ENCODE peak calls at places on chromosome 17, in nine cellular contexts. E is stimulated activated CD8-positive, alpha-beta memory T cell treated with anti-CD3 and anti-CD28 coated beads, Interleukin-7, amount 100 ng/mL, for 24 hours; J is EH; W is NCI-H2081; B is T-cell; O is NCI-H774; L is aorta; U is HEK293T; I is hepatocyte. R is an unnamed sample.

GRCh38 chr17:38604479-38605229 is 1.1 kb downstream of the SRCIN1 start:
- DNase-seq in J (no peak), U (no peak), O (no peak), L (no peak), I (peak), B (no peak), W (no peak), E (no peak), R (no peak)

GRCh38 chr17:60345233-60345632 is 46.7 kb downstream of the USP32 start:
- DNase-seq in U (peak), W (no peak), E (no peak), O (no peak), J (no peak), L (no peak), I (no peak), B (no peak), R (no peak)

GRCh38 chr17:6668219-6668618 is 16.7 kb downstream of the C17orf100 start:
- DNase-seq in W (no peak), L (no peak), O (no peak), U (no peak), B (no peak), I (no peak), E (no peak), J (no peak), R (no peak)

GRCh38 chr17:263773-264172 is 82.3 kb upstream of the DOC2B start:
- DNase-seq in W (no peak), I (no peak), L (peak), J (no peak), O (no peak), B (no peak), U (no peak), E (no peak), R (no peak)

GRCh38 chr17:28219771-28220170 is 99.2 kb upstream of the TMEM97 start:
- DNase-seq in U (no peak), O (no peak), L (peak), I (no peak), E (no peak), J (peak), B (no peak), W (no peak), R (no peak)

GRCh38 chr17:5200360-5200759 is 8.7 kb upstream of the ZNF594 start:
- DNase-seq in I (no peak), J (no peak), E (no peak), L (no peak), O (no peak), U (no peak), W (no peak), B (no peak), R (no peak)

GRCh38 chr17:58330997-58331814 is 2.6 kb upstream of the TSPOAP1 start:
- DNase-seq in O (no peak), J (no peak), L (peak), B (peak), U (no peak), E (no peak), W (no peak), I (no peak), R (no peak)

GRCh38 chr17:67203818-67204217 is 41.2 kb downstream of the HELZ start:
- DNase-seq in U (no peak), O (no peak), J (no peak), B (no peak), L (no peak), I (no peak), E (no peak), W (no peak), R (no peak)

GRCh38 chr17:27977751-27978688 is 64.5 kb upstream of the NLK start:
- DNase-seq in U (no peak), B (no peak), W (no peak), L (no peak), E (no peak), I (no peak), O (no peak), J (no peak), R (no peak)

GRCh38 chr17:7557825-7558543 is 566 bp upstream of the TNFSF13 start:
- DNase-seq in I (peak), L (peak), J (peak), B (no peak), W (peak), U (no peak), E (no peak), O (peak), R (no peak)

GRCh38 chr17:80259642-80260535 is 763 bp upstream of the RNF213 start:
- DNase-seq in W (peak), B (peak), U (peak), I (peak), E (no peak), O (peak), L (peak), J (peak), R (peak)